ENCODE peak calls at places on chromosome 4, in six cellular contexts. One of them, this sample, is unnamed.

GRCh38 chr4:161148051-161148450 is 1015.7 kb downstream of the FSTL5 start:
- DNase-seq in ovary: no peak
- DNase-seq in substantia nigra: no peak
- DNase-seq in brain microvascular endothelial cell: no peak
- DNase-seq in T-cell: no peak
- DNase-seq in iPS DF 19.7: no peak
- DNase-seq in this sample: no peak

GRCh38 chr4:7608043-7608442 is 173.3 kb upstream of the PSAPL1 start:
- DNase-seq in ovary: no peak
- DNase-seq in substantia nigra: no peak
- DNase-seq in brain microvascular endothelial cell: no peak
- DNase-seq in T-cell: no peak
- DNase-seq in iPS DF 19.7: no peak
- DNase-seq in this sample: no peak

GRCh38 chr4:125303821-125304220 is 10.9 kb upstream of the FAT4 start:
- DNase-seq in ovary: no peak
- DNase-seq in substantia nigra: no peak
- DNase-seq in brain microvascular endothelial cell: no peak
- DNase-seq in T-cell: no peak
- DNase-seq in iPS DF 19.7: no peak
- DNase-seq in this sample: no peak

GRCh38 chr4:133146574-133147198 is 2.4 kb upstream of the PCDH10 start:
- DNase-seq in ovary: peak
- DNase-seq in substantia nigra: peak
- DNase-seq in brain microvascular endothelial cell: peak
- DNase-seq in T-cell: no peak
- DNase-seq in iPS DF 19.7: no peak
- DNase-seq in this sample: no peak

GRCh38 chr4:94577136-94577535 is 125.4 kb downstream of the PDLIM5 start:
- DNase-seq in ovary: peak
- DNase-seq in substantia nigra: no peak
- DNase-seq in brain microvascular endothelial cell: peak
- DNase-seq in T-cell: no peak
- DNase-seq in iPS DF 19.7: no peak
- DNase-seq in this sample: no peak

GRCh38 chr4:161546902-161547301 is 616.9 kb downstream of the FSTL5 start:
- DNase-seq in ovary: no peak
- DNase-seq in substantia nigra: no peak
- DNase-seq in brain microvascular endothelial cell: no peak
- DNase-seq in T-cell: no peak
- DNase-seq in iPS DF 19.7: no peak
- DNase-seq in this sample: no peak

GRCh38 chr4:66052426-66052825 is 382.1 kb upstream of the EPHA5 start:
- DNase-seq in ovary: no peak
- DNase-seq in substantia nigra: no peak
- DNase-seq in brain microvascular endothelial cell: no peak
- DNase-seq in T-cell: no peak
- DNase-seq in iPS DF 19.7: no peak
- DNase-seq in this sample: no peak

GRCh38 chr4:6961496-6962210 is 52.0 kb downstream of the TBC1D14 start:
- DNase-seq in ovary: no peak
- DNase-seq in substantia nigra: no peak
- DNase-seq in brain microvascular endothelial cell: no peak
- DNase-seq in T-cell: no peak
- DNase-seq in iPS DF 19.7: no peak
- DNase-seq in this sample: no peak

GRCh38 chr4:168621806-168622589 is 125.1 kb downstream of the PALLD start:
- DNase-seq in ovary: no peak
- DNase-seq in substantia nigra: no peak
- DNase-seq in brain microvascular endothelial cell: peak
- DNase-seq in T-cell: no peak
- DNase-seq in iPS DF 19.7: no peak
- DNase-seq in this sample: no peak

GRCh38 chr4:185878633-185879032 is 66.6 kb upstream of the SORBS2 start:
- DNase-seq in ovary: no peak
- DNase-seq in substantia nigra: no peak
- DNase-seq in brain microvascular endothelial cell: no peak
- DNase-seq in T-cell: no peak
- DNase-seq in iPS DF 19.7: no peak
- DNase-seq in this sample: no peak

GRCh38 chr4:173318648-173319211 is 15.4 kb downstream of the HMGB2 start:
- DNase-seq in ovary: no peak
- DNase-seq in substantia nigra: no peak
- DNase-seq in brain microvascular endothelial cell: no peak
- DNase-seq in T-cell: no peak
- DNase-seq in iPS DF 19.7: no peak
- DNase-seq in this sample: no peak

GRCh38 chr4:184292877-184293276 is 75.2 kb upstream of the ENPP6 start:
- DNase-seq in ovary: no peak
- DNase-seq in substantia nigra: no peak
- DNase-seq in brain microvascular endothelial cell: no peak
- DNase-seq in T-cell: no peak
- DNase-seq in iPS DF 19.7: no peak
- DNase-seq in this sample: no peak

GRCh38 chr4:1726146-1726934 is 5.0 kb downstream of the TACC3 start:
- DNase-seq in ovary: peak
- DNase-seq in substantia nigra: peak
- DNase-seq in brain microvascular endothelial cell: peak
- DNase-seq in T-cell: peak
- DNase-seq in iPS DF 19.7: no peak
- DNase-seq in this sample: peak

GRCh38 chr4:122163767-122164166 is 11.6 kb downstream of the BLTP1 start:
- DNase-seq in ovary: no peak
- DNase-seq in substantia nigra: no peak
- DNase-seq in brain microvascular endothelial cell: no peak
- DNase-seq in T-cell: no peak
- DNase-seq in iPS DF 19.7: no peak
- DNase-seq in this sample: no peak

GRCh38 chr4:120158860-120159259 is 92.2 kb upstream of the MAD2L1 start:
- DNase-seq in ovary: no peak
- DNase-seq in substantia nigra: no peak
- DNase-seq in brain microvascular endothelial cell: no peak
- DNase-seq in T-cell: no peak
- DNase-seq in iPS DF 19.7: no peak
- DNase-seq in this sample: no peak

GRCh38 chr4:17511041-17511949 is 595 bp downstream of the QDPR start:
- DNase-seq in ovary: peak
- DNase-seq in substantia nigra: peak
- DNase-seq in brain microvascular endothelial cell: peak
- DNase-seq in T-cell: peak
- DNase-seq in iPS DF 19.7: no peak
- DNase-seq in this sample: no peak

GRCh38 chr4:41384992-41385391 is 128.3 kb downstream of the UCHL1 start:
- DNase-seq in ovary: peak
- DNase-seq in substantia nigra: no peak
- DNase-seq in brain microvascular endothelial cell: no peak
- DNase-seq in T-cell: no peak
- DNase-seq in iPS DF 19.7: no peak
- DNase-seq in this sample: no peak

GRCh38 chr4:56705870-56706400 is 24.8 kb upstream of the HOPX start:
- DNase-seq in ovary: no peak
- DNase-seq in substantia nigra: no peak
- DNase-seq in brain microvascular endothelial cell: no peak
- DNase-seq in T-cell: no peak
- DNase-seq in iPS DF 19.7: no peak
- DNase-seq in this sample: no peak

GRCh38 chr4:146814736-146815135 is 130.9 kb downstream of the TTC29 start:
- DNase-seq in ovary: no peak
- DNase-seq in substantia nigra: no peak
- DNase-seq in brain microvascular endothelial cell: no peak
- DNase-seq in T-cell: no peak
- DNase-seq in iPS DF 19.7: no peak
- DNase-seq in this sample: no peak

GRCh38 chr4:54659213-54660144 is 1.7 kb downstream of the KIT start:
- DNase-seq in ovary: peak
- DNase-seq in substantia nigra: no peak
- DNase-seq in brain microvascular endothelial cell: peak
- DNase-seq in T-cell: no peak
- DNase-seq in iPS DF 19.7: no peak
- DNase-seq in this sample: no peak

GRCh38 chr4:52862605-52863236 is 604 bp downstream of the RASL11B start:
- DNase-seq in ovary: no peak
- DNase-seq in substantia nigra: no peak
- DNase-seq in brain microvascular endothelial cell: no peak
- DNase-seq in T-cell: no peak
- DNase-seq in iPS DF 19.7: no peak
- DNase-seq in this sample: no peak

GRCh38 chr4:119209077-119209476 is 3.4 kb upstream of the USP53 start:
- DNase-seq in ovary: no peak
- DNase-seq in substantia nigra: no peak
- DNase-seq in brain microvascular endothelial cell: peak
- DNase-seq in T-cell: no peak
- DNase-seq in iPS DF 19.7: no peak
- DNase-seq in this sample: no peak

GRCh38 chr4:15654556-15655222 is 468 bp downstream of the FBXL5 start:
- DNase-seq in ovary: peak
- DNase-seq in substantia nigra: peak
- DNase-seq in brain microvascular endothelial cell: peak
- DNase-seq in T-cell: peak
- DNase-seq in iPS DF 19.7: no peak
- DNase-seq in this sample: peak

GRCh38 chr4:118969359-118969758 is 80.7 kb downstream of the SYNPO2 start:
- DNase-seq in ovary: peak
- DNase-seq in substantia nigra: no peak
- DNase-seq in brain microvascular endothelial cell: peak
- DNase-seq in T-cell: no peak
- DNase-seq in iPS DF 19.7: no peak
- DNase-seq in this sample: no peak

GRCh38 chr4:87122252-87122651 is 98.2 kb downstream of the KLHL8 start:
- DNase-seq in ovary: no peak
- DNase-seq in substantia nigra: no peak
- DNase-seq in brain microvascular endothelial cell: no peak
- DNase-seq in T-cell: no peak
- DNase-seq in iPS DF 19.7: no peak
- DNase-seq in this sample: no peak

GRCh38 chr4:68249434-68249833 is 3.9 kb upstream of the TMPRSS11B start:
- DNase-seq in ovary: no peak
- DNase-seq in substantia nigra: no peak
- DNase-seq in brain microvascular endothelial cell: no peak
- DNase-seq in T-cell: no peak
- DNase-seq in iPS DF 19.7: no peak
- DNase-seq in this sample: no peak

GRCh38 chr4:15575951-15576350 is 79.2 kb downstream of the FBXL5 start:
- DNase-seq in ovary: no peak
- DNase-seq in substantia nigra: no peak
- DNase-seq in brain microvascular endothelial cell: peak
- DNase-seq in T-cell: no peak
- DNase-seq in iPS DF 19.7: no peak
- DNase-seq in this sample: no peak

GRCh38 chr4:150181536-150181935 is 103.3 kb downstream of the DCLK2 start:
- DNase-seq in ovary: no peak
- DNase-seq in substantia nigra: no peak
- DNase-seq in brain microvascular endothelial cell: peak
- DNase-seq in T-cell: no peak
- DNase-seq in iPS DF 19.7: peak
- DNase-seq in this sample: no peak

GRCh38 chr4:97123573-97123972 is 1019.7 kb downstream of the STPG2 start:
- DNase-seq in ovary: no peak
- DNase-seq in substantia nigra: no peak
- DNase-seq in brain microvascular endothelial cell: no peak
- DNase-seq in T-cell: no peak
- DNase-seq in iPS DF 19.7: no peak
- DNase-seq in this sample: no peak

GRCh38 chr4:8377103-8378075 is 63.1 kb downstream of the ACOX3 start:
- DNase-seq in ovary: no peak
- DNase-seq in substantia nigra: no peak
- DNase-seq in brain microvascular endothelial cell: no peak
- DNase-seq in T-cell: no peak
- DNase-seq in iPS DF 19.7: no peak
- DNase-seq in this sample: no peak

GRCh38 chr4:8150152-8151090 is 8.2 kb downstream of the ABLIM2 start:
- DNase-seq in ovary: no peak
- DNase-seq in substantia nigra: no peak
- DNase-seq in brain microvascular endothelial cell: no peak
- DNase-seq in T-cell: no peak
- DNase-seq in iPS DF 19.7: no peak
- DNase-seq in this sample: no peak

GRCh38 chr4:72484991-72485390 is 84.0 kb downstream of the ADAMTS3 start:
- DNase-seq in ovary: no peak
- DNase-seq in substantia nigra: no peak
- DNase-seq in brain microvascular endothelial cell: no peak
- DNase-seq in T-cell: no peak
- DNase-seq in iPS DF 19.7: no peak
- DNase-seq in this sample: no peak

GRCh38 chr4:7828011-7828720 is 111.5 kb downstream of the AFAP1 start:
- DNase-seq in ovary: peak
- DNase-seq in substantia nigra: no peak
- DNase-seq in brain microvascular endothelial cell: peak
- DNase-seq in T-cell: peak
- DNase-seq in iPS DF 19.7: no peak
- DNase-seq in this sample: peak

GRCh38 chr4:148437439-148437838 is 4.8 kb downstream of the NR3C2 start:
- DNase-seq in ovary: no peak
- DNase-seq in substantia nigra: no peak
- DNase-seq in brain microvascular endothelial cell: no peak
- DNase-seq in T-cell: no peak
- DNase-seq in iPS DF 19.7: no peak
- DNase-seq in this sample: no peak

GRCh38 chr4:164783966-164784365 is 30.0 kb downstream of the SMIM31 start:
- DNase-seq in ovary: no peak
- DNase-seq in substantia nigra: no peak
- DNase-seq in brain microvascular endothelial cell: no peak
- DNase-seq in T-cell: no peak
- DNase-seq in iPS DF 19.7: no peak
- DNase-seq in this sample: no peak

GRCh38 chr4:13539047-13539720 is 5.1 kb downstream of the NKX3-2 start:
- DNase-seq in ovary: no peak
- DNase-seq in substantia nigra: no peak
- DNase-seq in brain microvascular endothelial cell: no peak
- DNase-seq in T-cell: no peak
- DNase-seq in iPS DF 19.7: no peak
- DNase-seq in this sample: no peak

GRCh38 chr4:163554870-163555465 is 60.5 kb downstream of the TMA16 start:
- DNase-seq in ovary: no peak
- DNase-seq in substantia nigra: no peak
- DNase-seq in brain microvascular endothelial cell: no peak
- DNase-seq in T-cell: no peak
- DNase-seq in iPS DF 19.7: no peak
- DNase-seq in this sample: no peak

GRCh38 chr4:168540865-168541607 is 44.2 kb downstream of the PALLD start:
- DNase-seq in ovary: no peak
- DNase-seq in substantia nigra: no peak
- DNase-seq in brain microvascular endothelial cell: no peak
- DNase-seq in T-cell: no peak
- DNase-seq in iPS DF 19.7: no peak
- DNase-seq in this sample: no peak

GRCh38 chr4:23504094-23504493 is 385.8 kb downstream of the PPARGC1A start:
- DNase-seq in ovary: no peak
- DNase-seq in substantia nigra: no peak
- DNase-seq in brain microvascular endothelial cell: no peak
- DNase-seq in T-cell: no peak
- DNase-seq in iPS DF 19.7: no peak
- DNase-seq in this sample: no peak

GRCh38 chr4:42282081-42282901 is 115.0 kb upstream of the SHISA3 start:
- DNase-seq in ovary: peak
- DNase-seq in substantia nigra: no peak
- DNase-seq in brain microvascular endothelial cell: peak
- DNase-seq in T-cell: no peak
- DNase-seq in iPS DF 19.7: no peak
- DNase-seq in this sample: peak

This sample was measured in CD8-positive, alpha-beta memory T cell.